ENCODE peak calls at places on chromosomes 2 and 18, in eight cellular contexts. One of them, this sample, is unnamed.

GRCh38 chr2:131641414-131642206 is 113.9 kb downstream of the CCDC74A start:
- DNase-seq in activated CD4-positive, CD25-positive, alpha-beta regulatory T cell: no peak
- DNase-seq in activated CD8-positive, alpha-beta T cell treated with anti-CD3 and anti-CD28 coated beads for 36 hours: no peak
- DNase-seq in NCI-H2029 treated with DMSO at 0.1 percent for 48 hours: no peak
- DNase-seq in T-cell: no peak
- DNase-seq in mucosa of descending colon: no peak
- DNase-seq in HTR-8/SVneo: no peak
- DNase-seq in NCI-H82: no peak
- DNase-seq in this sample: no peak

GRCh38 chr2:198102841-198103240 is 298.4 kb downstream of the PLCL1 start:
- DNase-seq in activated CD4-positive, CD25-positive, alpha-beta regulatory T cell: no peak
- DNase-seq in activated CD8-positive, alpha-beta T cell treated with anti-CD3 and anti-CD28 coated beads for 36 hours: no peak
- DNase-seq in NCI-H2029 treated with DMSO at 0.1 percent for 48 hours: no peak
- DNase-seq in T-cell: no peak
- DNase-seq in mucosa of descending colon: no peak
- DNase-seq in HTR-8/SVneo: no peak
- DNase-seq in NCI-H82: no peak
- DNase-seq in this sample: no peak

GRCh38 chr2:127576433-127577207 is 41.1 kb downstream of the MYO7B start:
- DNase-seq in activated CD4-positive, CD25-positive, alpha-beta regulatory T cell: no peak
- DNase-seq in activated CD8-positive, alpha-beta T cell treated with anti-CD3 and anti-CD28 coated beads for 36 hours: no peak
- DNase-seq in NCI-H2029 treated with DMSO at 0.1 percent for 48 hours: no peak
- DNase-seq in T-cell: no peak
- DNase-seq in mucosa of descending colon: peak
- DNase-seq in HTR-8/SVneo: no peak
- DNase-seq in NCI-H82: no peak
- DNase-seq in this sample: peak

GRCh38 chr18:79882522-79883241 is 68.8 kb downstream of the SLC66A2 start:
- DNase-seq in activated CD4-positive, CD25-positive, alpha-beta regulatory T cell: no peak
- DNase-seq in activated CD8-positive, alpha-beta T cell treated with anti-CD3 and anti-CD28 coated beads for 36 hours: no peak
- DNase-seq in NCI-H2029 treated with DMSO at 0.1 percent for 48 hours: no peak
- DNase-seq in T-cell: no peak
- DNase-seq in mucosa of descending colon: no peak
- DNase-seq in HTR-8/SVneo: no peak
- DNase-seq in NCI-H82: no peak
- DNase-seq in this sample: no peak

GRCh38 chr2:69012310-69013122 is 463 bp upstream of the ANTXR1 start:
- DNase-seq in activated CD4-positive, CD25-positive, alpha-beta regulatory T cell: no peak
- DNase-seq in activated CD8-positive, alpha-beta T cell treated with anti-CD3 and anti-CD28 coated beads for 36 hours: peak
- DNase-seq in NCI-H2029 treated with DMSO at 0.1 percent for 48 hours: peak
- DNase-seq in T-cell: peak
- DNase-seq in mucosa of descending colon: peak
- DNase-seq in HTR-8/SVneo: peak
- DNase-seq in NCI-H82: peak
- DNase-seq in this sample: peak

GRCh38 chr2:217979151-217979811 is 23.5 kb downstream of the TNS1 start:
- DNase-seq in activated CD4-positive, CD25-positive, alpha-beta regulatory T cell: no peak
- DNase-seq in activated CD8-positive, alpha-beta T cell treated with anti-CD3 and anti-CD28 coated beads for 36 hours: no peak
- DNase-seq in NCI-H2029 treated with DMSO at 0.1 percent for 48 hours: no peak
- DNase-seq in T-cell: no peak
- DNase-seq in mucosa of descending colon: no peak
- DNase-seq in HTR-8/SVneo: no peak
- DNase-seq in NCI-H82: no peak
- DNase-seq in this sample: no peak

GRCh38 chr2:32882911-32883810 is 63.6 kb upstream of the LTBP1 start:
- DNase-seq in activated CD4-positive, CD25-positive, alpha-beta regulatory T cell: no peak
- DNase-seq in activated CD8-positive, alpha-beta T cell treated with anti-CD3 and anti-CD28 coated beads for 36 hours: no peak
- DNase-seq in NCI-H2029 treated with DMSO at 0.1 percent for 48 hours: no peak
- DNase-seq in T-cell: no peak
- DNase-seq in mucosa of descending colon: no peak
- DNase-seq in HTR-8/SVneo: no peak
- DNase-seq in NCI-H82: no peak
- DNase-seq in this sample: no peak

GRCh38 chr2:204108301-204108700 is 171.7 kb downstream of the ICOS start:
- DNase-seq in activated CD4-positive, CD25-positive, alpha-beta regulatory T cell: peak
- DNase-seq in activated CD8-positive, alpha-beta T cell treated with anti-CD3 and anti-CD28 coated beads for 36 hours: peak
- DNase-seq in NCI-H2029 treated with DMSO at 0.1 percent for 48 hours: no peak
- DNase-seq in T-cell: peak
- DNase-seq in mucosa of descending colon: no peak
- DNase-seq in HTR-8/SVneo: peak
- DNase-seq in NCI-H82: peak
- DNase-seq in this sample: no peak

GRCh38 chr2:16725549-16725948 is 59.9 kb upstream of the CYRIA start:
- DNase-seq in activated CD4-positive, CD25-positive, alpha-beta regulatory T cell: no peak
- DNase-seq in activated CD8-positive, alpha-beta T cell treated with anti-CD3 and anti-CD28 coated beads for 36 hours: peak
- DNase-seq in NCI-H2029 treated with DMSO at 0.1 percent for 48 hours: no peak
- DNase-seq in T-cell: no peak
- DNase-seq in mucosa of descending colon: no peak
- DNase-seq in HTR-8/SVneo: no peak
- DNase-seq in NCI-H82: no peak
- DNase-seq in this sample: no peak

GRCh38 chr2:238698451-238699306 is 149.2 kb upstream of the TWIST2 start:
- DNase-seq in activated CD4-positive, CD25-positive, alpha-beta regulatory T cell: no peak
- DNase-seq in activated CD8-positive, alpha-beta T cell treated with anti-CD3 and anti-CD28 coated beads for 36 hours: no peak
- DNase-seq in NCI-H2029 treated with DMSO at 0.1 percent for 48 hours: no peak
- DNase-seq in T-cell: no peak
- DNase-seq in mucosa of descending colon: no peak
- DNase-seq in HTR-8/SVneo: no peak
- DNase-seq in NCI-H82: no peak
- DNase-seq in this sample: no peak

GRCh38 chr2:78408795-78409118 is 616.7 kb upstream of the REG3G start:
- DNase-seq in activated CD4-positive, CD25-positive, alpha-beta regulatory T cell: no peak
- DNase-seq in activated CD8-positive, alpha-beta T cell treated with anti-CD3 and anti-CD28 coated beads for 36 hours: no peak
- DNase-seq in NCI-H2029 treated with DMSO at 0.1 percent for 48 hours: no peak
- DNase-seq in T-cell: no peak
- DNase-seq in mucosa of descending colon: no peak
- DNase-seq in HTR-8/SVneo: no peak
- DNase-seq in NCI-H82: peak
- DNase-seq in this sample: no peak

GRCh38 chr18:46715062-46715461 is 41.8 kb downstream of the ST8SIA5 start:
- DNase-seq in activated CD4-positive, CD25-positive, alpha-beta regulatory T cell: no peak
- DNase-seq in activated CD8-positive, alpha-beta T cell treated with anti-CD3 and anti-CD28 coated beads for 36 hours: no peak
- DNase-seq in NCI-H2029 treated with DMSO at 0.1 percent for 48 hours: no peak
- DNase-seq in T-cell: no peak
- DNase-seq in mucosa of descending colon: no peak
- DNase-seq in HTR-8/SVneo: no peak
- DNase-seq in NCI-H82: no peak
- DNase-seq in this sample: no peak

GRCh38 chr2:179454443-179455218 is 190.0 kb upstream of the SESTD1 start:
- DNase-seq in activated CD4-positive, CD25-positive, alpha-beta regulatory T cell: no peak
- DNase-seq in activated CD8-positive, alpha-beta T cell treated with anti-CD3 and anti-CD28 coated beads for 36 hours: no peak
- DNase-seq in NCI-H2029 treated with DMSO at 0.1 percent for 48 hours: no peak
- DNase-seq in T-cell: no peak
- DNase-seq in mucosa of descending colon: no peak
- DNase-seq in HTR-8/SVneo: peak
- DNase-seq in NCI-H82: no peak
- DNase-seq in this sample: no peak

GRCh38 chr2:96547203-96547641 is 10.7 kb downstream of the ARID5A start:
- DNase-seq in activated CD4-positive, CD25-positive, alpha-beta regulatory T cell: no peak
- DNase-seq in activated CD8-positive, alpha-beta T cell treated with anti-CD3 and anti-CD28 coated beads for 36 hours: no peak
- DNase-seq in NCI-H2029 treated with DMSO at 0.1 percent for 48 hours: no peak
- DNase-seq in T-cell: no peak
- DNase-seq in mucosa of descending colon: peak
- DNase-seq in HTR-8/SVneo: no peak
- DNase-seq in NCI-H82: no peak
- DNase-seq in this sample: no peak

GRCh38 chr18:13756671-13757070 is 30.2 kb downstream of the RNMT start:
- DNase-seq in activated CD4-positive, CD25-positive, alpha-beta regulatory T cell: no peak
- DNase-seq in activated CD8-positive, alpha-beta T cell treated with anti-CD3 and anti-CD28 coated beads for 36 hours: no peak
- DNase-seq in NCI-H2029 treated with DMSO at 0.1 percent for 48 hours: no peak
- DNase-seq in T-cell: no peak
- DNase-seq in mucosa of descending colon: no peak
- DNase-seq in HTR-8/SVneo: no peak
- DNase-seq in NCI-H82: no peak
- DNase-seq in this sample: no peak

GRCh38 chr2:171745141-171745540 is 57.9 kb downstream of the DYNC1I2 start:
- DNase-seq in activated CD4-positive, CD25-positive, alpha-beta regulatory T cell: no peak
- DNase-seq in activated CD8-positive, alpha-beta T cell treated with anti-CD3 and anti-CD28 coated beads for 36 hours: no peak
- DNase-seq in NCI-H2029 treated with DMSO at 0.1 percent for 48 hours: no peak
- DNase-seq in T-cell: no peak
- DNase-seq in mucosa of descending colon: no peak
- DNase-seq in HTR-8/SVneo: no peak
- DNase-seq in NCI-H82: peak
- DNase-seq in this sample: no peak

GRCh38 chr2:23486676-23487075 is 101.7 kb downstream of the KLHL29 start:
- DNase-seq in activated CD4-positive, CD25-positive, alpha-beta regulatory T cell: no peak
- DNase-seq in activated CD8-positive, alpha-beta T cell treated with anti-CD3 and anti-CD28 coated beads for 36 hours: no peak
- DNase-seq in NCI-H2029 treated with DMSO at 0.1 percent for 48 hours: no peak
- DNase-seq in T-cell: no peak
- DNase-seq in mucosa of descending colon: no peak
- DNase-seq in HTR-8/SVneo: no peak
- DNase-seq in NCI-H82: peak
- DNase-seq in this sample: peak

This sample was measured in thyroid gland.